ENCODE peak calls at places on chromosomes 3 and 15, in seven cellular contexts. T is HTR-8/SVneo, J is NCI-H1092 treated with DMSO at 0.1 percent for 48 hours, A is fibroblast of gingiva, O is A673, U is lung, G is astrocyte of the spinal cord. I is an unnamed sample.

GRCh38 chr3:129892486-129892856 is 1.0 kb downstream of the TMCC1 start:
- DNase-seq in T (no peak), G (no peak), J (no peak), U (peak; percentile 30), O (no peak), A (no peak), I (no peak)

GRCh38 chr15:78955355-78955754 is 10.5 kb upstream of the CTSH start:
- DNase-seq in U (no peak), J (no peak), T (no peak), G (no peak), O (no peak), A (no peak), I (no peak)

GRCh38 chr3:124781706-124782376 is 51.6 kb downstream of the UMPS start:
- DNase-seq in G (no peak), T (no peak), J (no peak), A (no peak), U (no peak), O (no peak), I (no peak)

GRCh38 chr3:55297706-55298105 is 189.4 kb downstream of the WNT5A start:
- DNase-seq in G (no peak), A (no peak), T (no peak), J (peak; percentile 1), U (no peak), O (peak; percentile 2), I (no peak)

GRCh38 chr15:81182746-81183402 is 13.8 kb upstream of the IL16 start:
- DNase-seq in O (no peak), T (no peak), A (no peak), J (no peak), U (no peak), G (no peak), I (peak; percentile 79)

GRCh38 chr3:66763294-66763693 is 234.8 kb upstream of the KBTBD8 start:
- DNase-seq in U (peak; percentile 49), O (no peak), J (no peak), T (no peak), G (peak; percentile 7), A (peak; percentile 95), I (peak; percentile 56)

GRCh38 chr3:18809640-18810305 is 338.5 kb upstream of the KCNH8 start:
- DNase-seq in A (no peak), O (no peak), G (no peak), U (no peak), T (no peak), J (no peak), I (no peak)

GRCh38 chr15:73325191-73325980 is 43.4 kb downstream of the HCN4 start:
- DNase-seq in O (peak; percentile 54), G (no peak), U (no peak), T (peak; percentile 64), J (no peak), A (no peak), I (peak; percentile 17)

GRCh38 chr15:63373330-63373729 is 8.3 kb downstream of the CA12 start:
- DNase-seq in O (no peak), G (no peak), A (no peak), U (no peak), J (no peak), T (no peak), I (no peak)

GRCh38 chr15:31081568-31082250 is 19.8 kb downstream of the TRPM1 start:
- DNase-seq in T (no peak), O (no peak), J (no peak), G (no peak), A (no peak), U (no peak), I (peak; percentile 39)

GRCh38 chr15:31300981-31301686 is 25.5 kb upstream of the KLF13 start:
- DNase-seq in G (no peak), U (peak; percentile 24), A (no peak), O (no peak), T (no peak), J (no peak), I (no peak)

GRCh38 chr15:40899536-40900207 is 5.4 kb downstream of the VPS18 start:
- DNase-seq in A (no peak), T (no peak), U (no peak), O (no peak), G (no peak), J (no peak), I (no peak)

GRCh38 chr3:50138266-50139230 is 16.6 kb upstream of the SEMA3F start:
- DNase-seq in G (no peak), U (no peak), A (no peak), J (peak; percentile 31), T (no peak), O (peak; percentile 85), I (no peak)

GRCh38 chr15:92683511-92683834 is 27.9 kb upstream of the FAM174B start:
- DNase-seq in O (no peak), G (peak; percentile 12), A (no peak), U (peak; percentile 47), T (peak; percentile 25), J (peak; percentile 7), I (peak; percentile 48)

GRCh38 chr15:89496155-89497098 is at the start of gene RHCG:
- DNase-seq in A (peak; percentile 17), G (no peak), J (peak; percentile 36), U (no peak), O (peak; percentile 56), T (no peak), I (peak; percentile 71)

GRCh38 chr15:38042707-38043445 is 108.4 kb downstream of the TMCO5A start:
- DNase-seq in G (no peak), J (no peak), T (no peak), O (no peak), U (no peak), A (no peak), I (no peak)

GRCh38 chr3:183810643-183811594 is 14.5 kb downstream of the MAP6D1 start:
- DNase-seq in O (no peak), T (no peak), U (no peak), G (no peak), J (no peak), A (no peak), I (no peak)

GRCh38 chr3:13066236-13066635 is 7.0 kb downstream of the IQSEC1 start:
- DNase-seq in U (no peak), J (no peak), T (no peak), O (no peak), G (no peak), A (no peak), I (no peak)

GRCh38 chr15:101288905-101289513 is 6.0 kb downstream of the SNRPA1 start:
- DNase-seq in G (no peak), U (no peak), A (peak; percentile 46), T (peak; percentile 49), O (peak; percentile 73), J (peak; percentile 2), I (peak; percentile 74)

GRCh38 chr15:88243895-88244787 is 12.4 kb downstream of the NTRK3 start:
- DNase-seq in A (no peak), T (peak; percentile 29), O (peak; percentile 51), U (no peak), J (peak; percentile 19), G (peak; percentile 5), I (peak; percentile 83)

GRCh38 chr3:23921052-23921511 is 4.2 kb downstream of the RPL15 start:
- DNase-seq in T (no peak), A (no peak), G (no peak), O (peak; percentile 6), U (no peak), J (no peak), I (no peak)

GRCh38 chr15:69410290-69410874 is 3.8 kb upstream of the KIF23 start:
- DNase-seq in J (peak; percentile 29), O (peak; percentile 62), U (no peak), T (peak; percentile 86), G (peak; percentile 33), A (no peak), I (peak; percentile 68)

GRCh38 chr3:185986201-185986600 is 48.4 kb upstream of the TRA2B start:
- DNase-seq in T (peak; percentile 33), G (no peak), O (no peak), U (no peak), A (no peak), J (no peak), I (no peak)

GRCh38 chr3:185658504-185658912 is 72.4 kb downstream of the SENP2 start:
- DNase-seq in J (no peak), G (peak; percentile 97), T (peak; percentile 69), U (peak; percentile 62), A (peak; percentile 100), O (peak; percentile 14), I (no peak)

GRCh38 chr3:80983753-80984152 is 777.7 kb downstream of the GBE1 start:
- DNase-seq in T (no peak), A (no peak), G (no peak), O (no peak), J (no peak), U (no peak), I (no peak)

GRCh38 chr15:38054488-38054887 is 120.0 kb downstream of the TMCO5A start:
- DNase-seq in A (peak; percentile 34), U (no peak), T (no peak), O (no peak), G (peak; percentile 69), J (no peak), I (no peak)

GRCh38 chr3:69948246-69948862 is 51.2 kb upstream of the SAMMSON start:
- DNase-seq in J (peak; percentile 8), G (peak; percentile 62), U (no peak), O (peak; percentile 36), T (peak; percentile 5), A (peak; percentile 47), I (peak; percentile 72)

GRCh38 chr3:180229113-180229512 is 192.4 kb upstream of the PEX5L start:
- DNase-seq in U (no peak), A (no peak), J (no peak), G (peak; percentile 14), T (no peak), O (peak; percentile 4), I (no peak)

GRCh38 chr15:45242289-45242688 is 9.7 kb upstream of the SLC28A2 start:
- DNase-seq in A (no peak), O (peak; percentile 12), U (no peak), T (no peak), J (no peak), G (peak; percentile 28), I (no peak)

GRCh38 chr3:183664913-183665381 is 29.5 kb downstream of the KLHL24 start:
- DNase-seq in T (peak; percentile 68), G (peak; percentile 97), J (no peak), U (no peak), O (no peak), A (peak; percentile 88), I (peak; percentile 95)

I was measured in SK-MEL-5.